ENCODE peak calls at places on chromosome 21, in five cellular contexts. N is Kasumi-1; R is cardiac fibroblast; S is stimulated activated CD4-positive, alpha-beta T cell treated with anti-CD3 and anti-CD28 coated beads, Interleukin-1b, Interleukin-23, amount 100 ng/mL, for 4 hours; E is stimulated activated CD8-positive, alpha-beta memory T cell treated with anti-CD3 and anti-CD28 coated beads, Interleukin-2, amount 100 ng/mL, for 1 hour. X is an unnamed sample.

GRCh38 chr21:45818276-45818903 is 163.2 kb upstream of the COL6A1 start:
- DNase-seq in R (peak; percentile 72), N (no peak), E (no peak), S (no peak), X (no peak)

GRCh38 chr21:14603202-14603601 is 57.1 kb upstream of the SAMSN1 start:
- DNase-seq in E (no peak), R (peak; percentile 51), S (no peak), N (peak; percentile 9), X (no peak)

GRCh38 chr21:35027558-35028450 is 21.3 kb downstream of the RUNX1 start:
- DNase-seq in E (no peak), S (no peak), R (no peak), N (peak; percentile 38), X (no peak)

GRCh38 chr21:45562401-45562800 is 20.2 kb upstream of the SLC19A1 start:
- DNase-seq in R (no peak), E (no peak), S (no peak), N (no peak), X (no peak)

GRCh38 chr21:35226960-35227741 is 178.0 kb upstream of the RUNX1 start:
- DNase-seq in R (no peak), S (no peak), N (peak; percentile 84), E (no peak), X (no peak)

GRCh38 chr21:17726047-17726446 is 93.1 kb downstream of the C21orf91 start:
- DNase-seq in E (no peak), S (no peak), R (no peak), N (peak; percentile 6), X (no peak)

GRCh38 chr21:25682382-25682781 is 43.3 kb downstream of the JAM2 start:
- DNase-seq in E (no peak), N (no peak), R (no peak), S (no peak), X (no peak)

GRCh38 chr21:41813226-41813625 is 46.4 kb upstream of the RIPK4 start:
- DNase-seq in S (no peak), N (no peak), E (no peak), R (no peak), X (no peak)

GRCh38 chr21:26795866-26796329 is 49.3 kb downstream of the ADAMTS1 start:
- DNase-seq in E (no peak), R (peak; percentile 99), S (no peak), N (no peak), X (peak; percentile 40)

GRCh38 chr21:46244602-46245001 is 16.0 kb upstream of the LSS start:
- DNase-seq in R (no peak), E (no peak), S (no peak), N (no peak), X (no peak)

GRCh38 chr21:32366191-32366590 is 26.6 kb downstream of the URB1 start:
- DNase-seq in E (no peak), S (no peak), N (no peak), R (no peak), X (no peak)

GRCh38 chr21:29130234-29130993 is at the start of gene MAP3K7CL:
- DNase-seq in S (no peak), N (no peak), R (peak; percentile 97), E (no peak), X (no peak)

GRCh38 chr21:36260030-36260787 is 59.8 kb upstream of the MORC3 start:
- DNase-seq in R (peak; percentile 81), S (no peak), N (peak; percentile 84), E (no peak), X (no peak)

X was measured in omental fat pad.